ENCODE peak calls at places on chromosomes 3 and 15, in five cellular contexts. B is NB4; J is IMR-90; T is activated CD4-positive, CD25-positive, alpha-beta regulatory T cell treated with anti-CD3 and anti-CD28 coated beads, Interleukin-2, amount 50 U/mL, for 16 hours; Z is mammary epithelial cell. N is an unnamed sample.

GRCh38 chr3:190534986-190535385 is 21.1 kb downstream of the IL1RAP start:
- DNase-seq in T (no peak), Z (peak; percentile 67), B (no peak), J (no peak), N (no peak)

GRCh38 chr3:38634133-38634532 is 15.4 kb downstream of the SCN5A start:
- DNase-seq in J (peak; percentile 62), B (peak; percentile 26), T (no peak), Z (no peak), N (no peak)

GRCh38 chr3:87674397-87675161 is 384.2 kb downstream of the CGGBP1 start:
- DNase-seq in J (no peak), T (no peak), B (no peak), Z (no peak), N (no peak)

GRCh38 chr3:86954226-86954625 is 36.7 kb downstream of the VGLL3 start:
- DNase-seq in B (no peak), J (peak; percentile 36), T (no peak), Z (peak; percentile 59), N (no peak)

GRCh38 chr15:78208887-78209645 is 25.3 kb downstream of the ACSBG1 start:
- DNase-seq in J (no peak), B (peak; percentile 25), T (no peak), Z (no peak), N (no peak)

GRCh38 chr15:79881254-79881653 is 15.6 kb downstream of the MTHFS start:
- DNase-seq in J (no peak), Z (no peak), B (no peak), T (no peak), N (no peak)

GRCh38 chr3:195450731-195451229 is 8.0 kb upstream of the ACAP2 start:
- DNase-seq in J (peak; percentile 91), Z (no peak), T (no peak), B (peak; percentile 16), N (no peak)

GRCh38 chr3:48715179-48715800 is 1.7 kb downstream of the IP6K2 start:
- DNase-seq in B (no peak), J (peak; percentile 69), T (no peak), Z (peak; percentile 72), N (no peak)

GRCh38 chr3:85760342-85760741 is 801.6 kb downstream of the CADM2 start:
- DNase-seq in J (no peak), Z (peak; percentile 41), B (no peak), T (no peak), N (no peak)

GRCh38 chr15:39593071-39594055 is 12.5 kb downstream of the THBS1 start:
- DNase-seq in B (no peak), J (peak; percentile 34), Z (peak; percentile 24), T (no peak), N (no peak)

GRCh38 chr3:113287111-113287817 is 75.9 kb downstream of the BOC start:
- DNase-seq in B (peak; percentile 46), Z (peak; percentile 71), J (peak; percentile 92), T (no peak), N (no peak)

GRCh38 chr3:175065492-175065891 is 206.4 kb downstream of the NAALADL2 start:
- DNase-seq in T (no peak), B (no peak), J (peak; percentile 22), Z (no peak), N (no peak)

GRCh38 chr3:61846488-61846887 is 285.1 kb downstream of the PTPRG start:
- DNase-seq in B (no peak), J (no peak), T (no peak), Z (no peak), N (no peak)

GRCh38 chr3:46065294-46065705 is 38.0 kb upstream of the XCR1 start:
- DNase-seq in T (peak; percentile 70), Z (peak; percentile 87), J (peak; percentile 8), B (peak; percentile 16), N (peak; percentile 96)

GRCh38 chr15:69631005-69631404 is 178.4 kb downstream of the RPLP1 start:
- DNase-seq in B (no peak), J (no peak), T (no peak), Z (no peak), N (no peak)

GRCh38 chr3:107289354-107289753 is 87.9 kb upstream of the CCDC54 start:
- DNase-seq in T (no peak), J (no peak), Z (no peak), B (no peak), N (no peak)